ENCODE peak calls at places on chromosomes 12 and 14, in six cellular contexts. Z, P, Y, B, R and E are unnamed samples.

GRCh38 chr14:38056270-38056669 is 151.4 kb upstream of the SSTR1 start:
- DNase-seq in B (no peak), Y (no peak), P (peak), Z (no peak), R (no peak), E (no peak)

GRCh38 chr14:64755661-64756265 is 51.5 kb downstream of the PLEKHG3 start:
- DNase-seq in Z (peak), R (peak), B (no peak), P (no peak), Y (no peak), E (no peak)

GRCh38 chr12:39587247-39587646 is 32.4 kb downstream of the ABCD2 start:
- DNase-seq in B (no peak), R (peak), P (peak), Z (no peak), Y (no peak), E (peak)

GRCh38 chr12:5305861-5306545 is 125.9 kb upstream of the NTF3 start:
- DNase-seq in B (no peak), Y (no peak), Z (no peak), P (no peak), R (no peak), E (no peak)

GRCh38 chr12:712172-712863 is 40.1 kb upstream of the WNK1 start:
- DNase-seq in P (no peak), R (peak), Z (no peak), B (peak), Y (no peak), E (peak)

GRCh38 chr12:132247718-132248438 is 81.5 kb downstream of the GALNT9 start:
- DNase-seq in P (no peak), R (no peak), Y (no peak), B (no peak), Z (no peak), E (no peak)

GRCh38 chr12:95857151-95857550 is 1.6 kb upstream of the SNRPF start:
- DNase-seq in R (no peak), Z (no peak), Y (no peak), B (no peak), P (no peak), E (no peak)

GRCh38 chr14:76641541-76641940 is 119.7 kb upstream of the VASH1 start:
- DNase-seq in Y (no peak), R (no peak), P (no peak), Z (no peak), B (no peak), E (no peak)

GRCh38 chr12:13368431-13368830 is 171.9 kb downstream of the EMP1 start:
- DNase-seq in Y (no peak), R (no peak), P (no peak), Z (no peak), B (no peak), E (no peak)

GRCh38 chr12:27865421-27865820 is 85.4 kb upstream of the MANSC4 start:
- DNase-seq in R (peak), P (no peak), B (peak), Z (peak), Y (no peak), E (peak)

GRCh38 chr12:42473130-42473529 is 116.4 kb downstream of the PRICKLE1 start:
- DNase-seq in Z (peak), Y (no peak), P (no peak), B (peak), R (no peak), E (peak)

GRCh38 chr12:57735198-57735855 is 3.2 kb downstream of the AGAP2 start:
- DNase-seq in R (no peak), Z (no peak), Y (no peak), P (no peak), B (no peak), E (no peak)

GRCh38 chr12:91483471-91483985 is 300.9 kb upstream of the DCN start:
- DNase-seq in P (no peak), R (peak), Z (peak), B (no peak), Y (no peak), E (peak)

GRCh38 chr14:64232095-64232830 is 61.9 kb downstream of the ESR2 start:
- DNase-seq in P (peak), Z (peak), B (peak), R (peak), Y (peak), E (peak)

GRCh38 chr14:22861651-22862050 is 9.9 kb upstream of the LRP10 start:
- DNase-seq in P (no peak), Y (no peak), R (no peak), B (no peak), Z (no peak), E (no peak)

GRCh38 chr14:62209287-62209899 is 447.2 kb downstream of the SNAPC1 start:
- DNase-seq in Y (peak), P (no peak), Z (peak), R (peak), B (peak), E (peak)

GRCh38 chr14:99415496-99416281 is 65.0 kb downstream of the SETD3 start:
- DNase-seq in Z (peak), R (peak), P (peak), Y (peak), B (peak), E (peak)

GRCh38 chr12:44436756-44437155 is 439.4 kb downstream of the NELL2 start:
- DNase-seq in Y (no peak), B (no peak), R (no peak), Z (no peak), P (no peak), E (no peak)

GRCh38 chr12:81089412-81089811 is 11.5 kb downstream of the ACSS3 start:
- DNase-seq in Z (peak), B (no peak), Y (no peak), P (no peak), R (no peak), E (peak)

GRCh38 chr12:45789025-45789424 is 59.5 kb downstream of the ARID2 start:
- DNase-seq in B (peak), Y (no peak), P (peak), Z (no peak), R (peak), E (peak)

GRCh38 chr14:74619672-74620131 is 7.7 kb upstream of the LTBP2 start:
- DNase-seq in R (peak), Y (peak), P (no peak), Z (peak), B (peak), E (peak)

GRCh38 chr12:120358412-120359158 is 10.4 kb downstream of the MSI1 start:
- DNase-seq in Y (no peak), B (no peak), Z (no peak), R (no peak), P (no peak), E (no peak)

GRCh38 chr12:113069149-113069548 is 12.6 kb downstream of the DTX1 start:
- DNase-seq in Z (no peak), R (no peak), P (no peak), Y (no peak), B (no peak), E (no peak)

GRCh38 chr14:41418851-41419250 is 187.8 kb upstream of the LRFN5 start:
- DNase-seq in B (no peak), Z (no peak), Y (no peak), R (no peak), P (no peak), E (no peak)

GRCh38 chr14:81385824-81386223 is 14.3 kb downstream of the STON2 start:
- DNase-seq in Z (no peak), Y (no peak), B (no peak), P (no peak), R (no peak), E (no peak)

GRCh38 chr14:35944847-35945246 is 118.7 kb downstream of the BRMS1L start:
- DNase-seq in P (peak), B (peak), Y (no peak), R (no peak), Z (no peak), E (no peak)

GRCh38 chr12:120252071-120252906 is 13.2 kb downstream of the PXN start:
- DNase-seq in R (no peak), Z (no peak), Y (no peak), P (no peak), B (no peak), E (no peak)

GRCh38 chr14:101217972-101218371 is 314.4 kb upstream of the RTL1 start:
- DNase-seq in P (no peak), B (no peak), Y (no peak), R (no peak), Z (no peak), E (no peak)

GRCh38 chr14:71166434-71166833 is 259.2 kb downstream of the PCNX1 start:
- DNase-seq in R (peak), B (peak), Y (peak), Z (peak), P (peak), E (peak)

GRCh38 chr12:108752387-108752786 is 21.1 kb upstream of the CORO1C start:
- DNase-seq in P (no peak), Z (no peak), R (no peak), Y (no peak), B (peak), E (no peak)

GRCh38 chr12:47839214-47839613 is 19.5 kb upstream of the HDAC7 start:
- DNase-seq in Y (no peak), P (no peak), R (no peak), Z (no peak), B (no peak), E (peak)

GRCh38 chr14:63273717-63274673 is 44.7 kb downstream of the GPHB5 start:
- DNase-seq in Z (no peak), R (no peak), B (peak), P (no peak), Y (no peak), E (no peak)

GRCh38 chr14:95026851-95027463 is 130.4 kb downstream of the DICER1 start:
- DNase-seq in P (no peak), B (no peak), R (no peak), Z (no peak), Y (no peak), E (no peak)
- TF ChIP-seq CTCF in P (no peak), B (no peak), R (no peak), Z (no peak), Y (no peak), E (no peak)

GRCh38 chr14:105066285-105067071 is 1.2 kb upstream of the GPR132 start:
- DNase-seq in Z (no peak), Y (no peak), R (no peak), P (no peak), B (no peak), E (no peak)
- H3K4me3 ChIP-seq in Z (no peak), Y (no peak), R (no peak), P (no peak), B (no peak), E (no peak)

DNA sequence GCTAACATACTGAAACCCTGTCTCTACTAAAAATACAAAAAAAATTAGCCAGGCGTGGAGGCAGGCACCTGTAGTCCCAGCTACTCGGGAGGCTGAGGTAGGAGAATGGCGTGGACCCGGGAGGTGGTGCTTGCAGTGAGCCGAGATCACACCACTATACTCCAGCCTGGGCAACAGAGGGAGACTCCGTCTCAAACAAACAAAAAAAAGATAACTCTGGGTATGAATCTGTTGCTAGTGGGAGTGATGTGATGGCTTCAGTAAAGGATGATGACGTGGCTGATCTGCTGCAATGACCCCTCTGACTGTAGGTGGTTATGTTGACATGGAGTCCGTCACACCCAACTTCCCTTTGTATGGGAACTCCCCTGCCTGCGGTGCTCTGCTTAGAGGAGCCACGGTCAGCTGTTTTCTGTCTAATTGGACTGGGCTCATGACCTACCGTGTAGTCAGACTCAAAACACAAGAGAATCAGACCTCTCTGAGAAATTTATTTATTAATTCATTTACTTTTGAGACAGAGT is 59.1 kb upstream of the MED13L start:
- DNase-seq in R (peak), P (no peak), B (peak), Y (no peak), Z (peak), E (peak)
- TF ChIP-seq CTCF in R (no peak), P (no peak), B (no peak), Y (no peak), Z (no peak), E (no peak)

GRCh38 chr12:41424651-41425050 is 236.5 kb downstream of the PDZRN4 start:
- DNase-seq in Y (no peak), B (no peak), P (no peak), Z (no peak), R (no peak), E (no peak)

GRCh38 chr12:41418586-41418985 is 230.5 kb downstream of the PDZRN4 start:
- DNase-seq in Z (no peak), B (no peak), R (no peak), P (no peak), Y (no peak), E (no peak)

DNA sequence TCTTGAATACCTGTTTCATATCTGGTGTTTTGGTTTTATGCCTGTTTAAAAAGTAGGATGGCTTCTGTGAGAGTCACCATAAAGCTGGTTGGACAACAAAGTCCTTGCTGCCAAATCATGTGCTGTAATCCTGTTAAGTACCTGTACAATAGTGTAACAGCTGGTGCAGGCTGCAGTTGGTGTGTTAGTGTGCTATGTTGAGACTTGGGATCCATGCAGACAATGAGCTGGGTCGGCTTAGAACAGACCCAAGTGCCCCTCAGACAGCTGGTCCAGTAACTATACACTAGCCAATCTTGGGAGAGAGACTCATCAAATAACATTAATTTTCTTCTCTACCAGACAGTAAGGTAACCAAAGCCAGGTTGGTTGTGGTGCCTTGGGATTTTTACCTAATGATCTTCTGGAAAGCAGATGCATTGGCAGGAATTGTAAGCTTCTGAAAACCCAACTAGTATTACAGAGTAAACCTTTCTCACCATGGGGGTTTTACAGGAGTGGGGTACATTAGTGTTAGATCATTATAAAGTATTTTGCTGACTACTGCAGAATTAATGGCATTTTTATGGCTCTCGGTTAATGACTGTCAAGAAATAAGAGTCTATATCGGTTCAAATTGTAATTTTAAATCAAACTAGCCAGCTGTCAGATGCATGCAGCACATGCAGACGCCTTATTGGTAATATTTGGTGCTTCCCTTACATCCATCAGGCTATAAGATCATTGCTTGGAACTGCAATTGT is 231.2 kb downstream of the PDZRN4 start:
- DNase-seq in Y (no peak), B (no peak), R (no peak), Z (no peak), P (no peak), E (no peak)
- H3K4me3 ChIP-seq in Y (no peak), B (no peak), R (no peak), Z (no peak), P (no peak), E (no peak)

GRCh38 chr12:53804429-53804828 is 52.6 kb upstream of the CISTR start:
- DNase-seq in B (no peak), Y (no peak), R (no peak), P (no peak), Z (no peak), E (no peak)
- TF ChIP-seq CTCF in B (no peak), Y (no peak), R (no peak), P (no peak), Z (no peak), E (no peak)

GRCh38 chr12:49368240-49368600 is 958 bp downstream of the SPATS2 start:
- DNase-seq in Y (no peak), B (no peak), Z (no peak), P (peak), R (no peak), E (no peak)
- H3K4me3 ChIP-seq in Y (peak), B (peak), Z (peak), P (peak), R (peak), E (peak)

GRCh38 chr14:54338696-54339317 is 58.0 kb upstream of the CDKN3 start:
- DNase-seq in B (peak), Y (peak), R (peak), Z (peak), P (no peak), E (peak)
- TF ChIP-seq CTCF in B (peak), Y (peak), R (peak), Z (peak), P (peak), E (peak)

GRCh38 chr14:88363624-88364023 is 21.8 kb upstream of the SPATA7 start:
- DNase-seq in P (no peak), B (no peak), R (no peak), Z (no peak), Y (no peak), E (no peak)

GRCh38 chr14:88359500-88359899 is 26.0 kb upstream of the SPATA7 start:
- DNase-seq in Z (no peak), R (no peak), P (no peak), Y (no peak), B (no peak), E (no peak)

DNA sequence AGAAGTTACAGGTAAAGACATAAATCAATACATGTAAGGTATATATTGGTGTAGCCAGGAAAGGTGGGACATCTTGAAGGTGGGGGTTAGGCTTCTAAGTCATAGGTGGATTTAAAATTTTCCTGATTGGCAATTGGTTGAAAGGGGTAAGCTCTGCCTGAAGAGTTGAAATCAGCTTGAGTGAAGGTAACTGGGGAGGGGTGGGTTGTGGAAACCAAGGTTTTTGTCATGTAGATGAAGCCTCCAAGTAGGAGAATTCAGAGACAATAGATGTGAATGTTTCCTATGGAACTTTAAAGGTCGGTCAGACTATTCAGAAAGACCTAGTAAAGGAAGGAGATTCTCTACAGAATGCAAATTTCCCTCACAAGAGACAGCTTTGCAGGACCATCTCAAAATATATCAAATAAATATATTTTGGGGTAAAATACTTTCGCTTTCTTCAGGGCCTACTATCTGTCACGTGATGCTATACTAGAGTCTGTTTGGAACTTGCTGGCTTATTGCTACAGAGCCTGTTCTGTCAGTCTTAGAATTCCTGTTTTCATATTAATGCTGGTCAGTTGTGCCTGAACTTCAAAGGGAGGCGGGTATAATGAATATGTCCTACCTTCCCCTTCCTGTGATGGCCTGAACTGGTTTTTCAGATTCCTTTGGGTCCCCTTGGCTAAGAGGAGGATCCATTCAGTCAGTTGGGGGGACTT is 20.6 kb upstream of the SPATA7 start:
- DNase-seq in Z (no peak), B (no peak), Y (no peak), R (no peak), P (no peak), E (no peak)
- H3K4me3 ChIP-seq in Z (no peak), B (no peak), Y (no peak), R (no peak), P (no peak), E (no peak)

GRCh38 chr12:7905071-7905470 is 30.9 kb downstream of the SLC2A3 start:
- DNase-seq in Y (no peak), R (peak), B (peak), P (no peak), Z (no peak), E (peak)

GRCh38 chr12:7907009-7907408 is 29.0 kb downstream of the SLC2A3 start:
- DNase-seq in R (peak), P (peak), B (peak), Y (no peak), Z (peak), E (peak)
- TF ChIP-seq CTCF in R (peak), P (peak), B (peak), Y (peak), Z (peak), E (peak)

GRCh38 chr12:87259405-87259804 is 769.8 kb downstream of the C12orf50 start:
- DNase-seq in P (no peak), B (peak), R (peak), Z (no peak), Y (no peak), E (peak)
- H3K4me3 ChIP-seq in P (no peak), B (no peak), R (no peak), Z (no peak), Y (no peak), E (no peak)